ENCODE peak calls at places on chromosome 4, in ten cellular contexts. J, T, L, B, X, I, W, Z, S and V are unnamed samples.

GRCh38 chr4:5758741-5759140 is 47.7 kb downstream of the EVC start:
- DNase-seq in Z (no peak), X (peak; percentile 92), B (no peak), W (no peak), I (no peak), S (peak; percentile 96), T (no peak), L (no peak), J (no peak), V (no peak)

GRCh38 chr4:165537028-165537648 is 158.3 kb downstream of the CPE start:
- DNase-seq in J (no peak), Z (no peak), T (peak; percentile 16), I (no peak), W (no peak), B (no peak), L (no peak), S (peak; percentile 12), X (no peak), V (no peak)

GRCh38 chr4:8317474-8317873 is 47.9 kb downstream of the HTRA3 start:
- DNase-seq in X (no peak), B (no peak), T (no peak), J (no peak), S (no peak), Z (peak; percentile 1), W (no peak), L (no peak), I (no peak), V (no peak)

GRCh38 chr4:139208404-139208945 is 31.5 kb upstream of the ELF2 start:
- DNase-seq in Z (peak; percentile 25), B (no peak), J (peak; percentile 66), I (no peak), T (peak; percentile 70), X (peak; percentile 74), S (peak; percentile 72), L (no peak), W (no peak), V (no peak)

GRCh38 chr4:627347-627746 is 2.0 kb downstream of the PDE6B start:
- DNase-seq in L (peak; percentile 31), X (no peak), Z (no peak), I (no peak), S (no peak), J (no peak), T (no peak), W (peak; percentile 2), B (no peak), V (no peak)

GRCh38 chr4:146299605-146300004 is 85.3 kb downstream of the REELD1 start:
- DNase-seq in T (no peak), L (no peak), W (no peak), X (no peak), I (no peak), J (no peak), B (no peak), S (no peak), Z (no peak), V (no peak)

GRCh38 chr4:92969650-92970370 is 666.0 kb downstream of the GRID2 start:
- DNase-seq in W (no peak), I (no peak), B (no peak), J (no peak), Z (no peak), S (peak; percentile 97), T (no peak), X (peak; percentile 71), L (no peak), V (no peak)

GRCh38 chr4:109472343-109472761 is 38.7 kb downstream of the SEC24B start:
- DNase-seq in W (no peak), X (peak; percentile 30), T (no peak), Z (no peak), I (no peak), S (peak; percentile 88), J (no peak), B (no peak), L (no peak), V (no peak)

GRCh38 chr4:138724530-138724929 is 291.1 kb upstream of the NOCT start:
- DNase-seq in W (no peak), S (no peak), I (no peak), J (no peak), L (no peak), T (no peak), B (no peak), Z (no peak), X (no peak), V (no peak)

GRCh38 chr4:169286562-169287301 is 16.0 kb upstream of the SH3RF1 start:
- DNase-seq in B (no peak), L (no peak), S (no peak), Z (no peak), T (no peak), J (no peak), W (no peak), X (no peak), I (no peak), V (no peak)

GRCh38 chr4:119587796-119588195 is 40.8 kb downstream of the PDE5A start:
- DNase-seq in W (no peak), X (no peak), B (no peak), L (no peak), S (no peak), Z (no peak), J (no peak), I (no peak), T (no peak), V (no peak)

GRCh38 chr4:120749445-120750151 is 172.9 kb downstream of the PRDM5 start:
- DNase-seq in J (no peak), Z (no peak), X (no peak), T (no peak), W (no peak), B (no peak), S (no peak), L (no peak), I (no peak), V (no peak)

GRCh38 chr4:10183462-10183861 is 66.9 kb upstream of the WDR1 start:
- DNase-seq in B (no peak), I (no peak), X (no peak), L (no peak), S (no peak), Z (no peak), W (no peak), J (no peak), T (no peak), V (no peak)

GRCh38 chr4:126230244-126230643 is 915.5 kb downstream of the FAT4 start:
- DNase-seq in W (no peak), B (no peak), T (no peak), L (no peak), I (no peak), Z (no peak), S (no peak), X (no peak), J (no peak), V (no peak)

DNA sequence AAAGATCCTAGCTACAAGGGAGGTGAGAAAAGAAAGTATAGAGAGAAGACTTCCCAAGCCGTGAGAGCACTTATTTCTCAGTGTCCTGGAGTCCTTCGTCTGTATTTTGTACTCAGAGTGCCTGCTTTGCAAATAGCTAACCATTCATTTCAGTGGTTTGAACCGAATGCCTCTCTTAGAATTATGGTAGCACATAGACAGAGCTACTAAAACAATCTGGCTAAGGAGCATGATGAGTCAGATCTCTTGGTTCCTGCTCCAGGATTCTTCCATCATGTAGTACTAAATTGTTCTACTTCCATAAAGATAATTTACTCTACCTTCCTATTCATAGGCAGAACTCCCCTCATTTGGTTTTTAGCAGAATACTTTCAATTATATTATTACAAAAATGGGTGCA is 946.6 kb downstream of the STIM2 start:
- DNase-seq in L (no peak), Z (no peak), B (no peak), S (peak; percentile 25), W (no peak), J (no peak), X (no peak), I (no peak), T (no peak), V (no peak)
- H3K9me3 ChIP-seq in L (no peaks in the 10 kb centered on the region), Z (no peaks in the 10 kb centered on the region), B (no peaks in the 10 kb centered on the region), S (no peaks in the 10 kb centered on the region), W (no peaks in the 10 kb centered on the region), J (no peaks in the 10 kb centered on the region), X (no peaks in the 10 kb centered on the region), I (no peaks in the 10 kb centered on the region), T (no peaks in the 10 kb centered on the region), V (no peaks in the 10 kb centered on the region)

DNA sequence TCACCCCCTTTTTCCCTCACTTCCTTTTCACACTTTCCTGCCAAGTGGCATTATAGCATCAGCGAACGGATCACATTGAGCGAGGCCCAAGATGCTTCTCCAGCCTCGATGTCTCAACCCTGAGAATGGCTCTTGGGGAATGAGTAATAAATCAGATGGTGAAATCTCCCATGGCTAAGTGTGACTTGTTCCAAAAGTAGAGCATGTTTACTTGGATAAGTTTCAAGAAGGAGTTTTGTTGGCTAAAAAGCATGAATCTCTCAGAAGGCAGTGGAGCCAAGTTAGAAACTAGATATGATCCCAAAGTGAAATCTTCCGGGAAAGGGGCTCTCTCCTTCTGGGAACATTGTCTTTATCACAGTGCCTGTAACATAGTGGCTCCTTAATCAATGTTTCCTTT is 316.3 kb downstream of the CAMK2D start:
- DNase-seq in W (peak; percentile 38), I (no peak), S (peak; percentile 97), B (peak; percentile 34), J (peak; percentile 78), Z (peak; percentile 42), T (peak; percentile 72), X (no peak), L (no peak), V (no peak)
- H3K27ac ChIP-seq in W (peak overlapping the region; percentile 80), I (peak overlapping the region; percentile 61), S (peak overlapping the region; percentile 86), B (peak overlapping the region; percentile 35), J (peak overlapping the region; percentile 68), Z (peak overlapping the region; percentile 50), T (no peak overlapping the region), X (peak overlapping the region; percentile 81), L (peak overlapping the region; percentile 76), V (peak overlapping the region; percentile 1)

GRCh38 chr4:61760820-61761219 is 560.7 kb downstream of the ADGRL3 start:
- DNase-seq in B (no peak), Z (no peak), W (no peak), X (no peak), S (no peak), I (no peak), L (no peak), J (no peak), T (no peak), V (no peak)
- H3K9me3 ChIP-seq in B (no peaks in the 10 kb centered on the region), Z (no peaks in the 10 kb centered on the region), W (peaks cover 37% of the 10 kb centered on the region), X (peaks cover 6% of the 10 kb centered on the region), S (no peaks in the 10 kb centered on the region), I (peaks cover 6% of the 10 kb centered on the region), L (no peaks in the 10 kb centered on the region), J (no peaks in the 10 kb centered on the region), T (no peaks in the 10 kb centered on the region), V (peaks cover 4% of the 10 kb centered on the region)

GRCh38 chr4:184812651-184813181 is 13.1 kb downstream of the ACSL1 start:
- DNase-seq in S (no peak), W (no peak), X (no peak), I (no peak), Z (no peak), B (no peak), J (no peak), T (peak; percentile 57), L (peak; percentile 68), V (no peak)

GRCh38 chr4:184812181-184812542 is 13.6 kb downstream of the ACSL1 start:
- DNase-seq in W (no peak), J (no peak), I (no peak), L (peak; percentile 13), B (no peak), Z (no peak), X (no peak), S (no peak), T (no peak), V (no peak)

GRCh38 chr4:184816962-184817361 is 8.8 kb downstream of the ACSL1 start:
- DNase-seq in L (no peak), Z (no peak), T (no peak), S (no peak), J (no peak), X (no peak), W (no peak), I (no peak), B (no peak), V (no peak)

GRCh38 chr4:184815046-184815877 is 10.5 kb downstream of the ACSL1 start:
- DNase-seq in S (peak; percentile 76), Z (peak; percentile 83), L (peak; percentile 78), I (peak; percentile 83), W (peak; percentile 80), T (peak; percentile 62), X (no peak), B (peak; percentile 63), J (peak; percentile 85), V (peak; percentile 84)

GRCh38 chr4:184814686-184815045 is 11.1 kb downstream of the ACSL1 start:
- DNase-seq in J (no peak), X (no peak), L (peak; percentile 44), Z (no peak), S (peak; percentile 44), B (no peak), T (no peak), W (no peak), I (no peak), V (no peak)
- H3K27ac ChIP-seq in J (peak overlapping the region; percentile 75), X (no peak overlapping the region), L (peak overlapping the region; percentile 70), Z (peak overlapping the region; percentile 98), S (no peak overlapping the region), B (no peak overlapping the region), T (peak overlapping the region; percentile 4), W (peak overlapping the region; percentile 95), I (peak overlapping the region; percentile 90), V (peak overlapping the region; percentile 61)